ENCODE peak calls at places on chromosomes 5 and 9, in eight cellular contexts. One of them, this sample, is unnamed.

GRCh38 chr9:33263936-33264472 is 504 bp downstream of the BAG1 start:
- DNase-seq in esophagus squamous epithelium: peak; percentile 49
- DNase-seq in mesendoderm: no peak
- DNase-seq in kidney: peak; percentile 91
- DNase-seq in gastrocnemius medialis: peak; percentile 43
- DNase-seq in uterus: peak; percentile 56
- DNase-seq in prostate gland: peak; percentile 37
- DNase-seq in CD8-positive, alpha-beta T cell: peak; percentile 27
- DNase-seq in this sample: no peak

GRCh38 chr5:125528881-125529280 is 782.4 kb upstream of the ZNF608 start:
- DNase-seq in esophagus squamous epithelium: no peak
- DNase-seq in mesendoderm: peak; percentile 34
- DNase-seq in kidney: no peak
- DNase-seq in gastrocnemius medialis: no peak
- DNase-seq in uterus: no peak
- DNase-seq in prostate gland: no peak
- DNase-seq in CD8-positive, alpha-beta T cell: no peak
- DNase-seq in this sample: no peak

GRCh38 chr5:5419291-5420210 is 2.9 kb upstream of the ICE1 start:
- DNase-seq in esophagus squamous epithelium: no peak
- DNase-seq in mesendoderm: peak; percentile 66
- DNase-seq in kidney: no peak
- DNase-seq in gastrocnemius medialis: no peak
- DNase-seq in uterus: no peak
- DNase-seq in prostate gland: no peak
- DNase-seq in CD8-positive, alpha-beta T cell: no peak
- DNase-seq in this sample: no peak

GRCh38 chr5:133523013-133523658 is 89.2 kb downstream of the FSTL4 start:
- DNase-seq in esophagus squamous epithelium: no peak
- DNase-seq in mesendoderm: peak; percentile 33
- DNase-seq in kidney: no peak
- DNase-seq in gastrocnemius medialis: no peak
- DNase-seq in uterus: no peak
- DNase-seq in prostate gland: no peak
- DNase-seq in CD8-positive, alpha-beta T cell: no peak
- DNase-seq in this sample: no peak

GRCh38 chr9:95726756-95727155 is 148.7 kb upstream of the ERCC6L2 start:
- DNase-seq in esophagus squamous epithelium: no peak
- DNase-seq in mesendoderm: peak; percentile 51
- DNase-seq in kidney: no peak
- DNase-seq in gastrocnemius medialis: no peak
- DNase-seq in uterus: no peak
- DNase-seq in prostate gland: no peak
- DNase-seq in CD8-positive, alpha-beta T cell: no peak
- DNase-seq in this sample: no peak

GRCh38 chr9:122228191-122228905 is 409 bp downstream of the LHX6 start:
- DNase-seq in esophagus squamous epithelium: no peak
- DNase-seq in mesendoderm: peak; percentile 21
- DNase-seq in kidney: peak; percentile 56
- DNase-seq in gastrocnemius medialis: no peak
- DNase-seq in uterus: no peak
- DNase-seq in prostate gland: no peak
- DNase-seq in CD8-positive, alpha-beta T cell: no peak
- DNase-seq in this sample: no peak

GRCh38 chr9:132670816-132671371 is 630 bp downstream of the GTF3C4 start:
- DNase-seq in esophagus squamous epithelium: no peak
- DNase-seq in mesendoderm: peak; percentile 72
- DNase-seq in kidney: peak; percentile 71
- DNase-seq in gastrocnemius medialis: no peak
- DNase-seq in uterus: peak; percentile 17
- DNase-seq in prostate gland: no peak
- DNase-seq in CD8-positive, alpha-beta T cell: peak; percentile 21
- DNase-seq in this sample: peak; percentile 59

GRCh38 chr5:33582417-33582816 is 141.7 kb downstream of the TARS1 start:
- DNase-seq in esophagus squamous epithelium: no peak
- DNase-seq in mesendoderm: no peak
- DNase-seq in kidney: no peak
- DNase-seq in gastrocnemius medialis: no peak
- DNase-seq in uterus: no peak
- DNase-seq in prostate gland: no peak
- DNase-seq in CD8-positive, alpha-beta T cell: no peak
- DNase-seq in this sample: no peak

GRCh38 chr9:92986175-92987110 is 39.1 kb downstream of the FGD3 start:
- DNase-seq in esophagus squamous epithelium: no peak
- DNase-seq in mesendoderm: peak; percentile 52
- DNase-seq in kidney: no peak
- DNase-seq in gastrocnemius medialis: no peak
- DNase-seq in uterus: no peak
- DNase-seq in prostate gland: no peak
- DNase-seq in CD8-positive, alpha-beta T cell: no peak
- DNase-seq in this sample: peak; percentile 71

GRCh38 chr5:27503813-27504212 is 465.4 kb upstream of the CDH9 start:
- DNase-seq in esophagus squamous epithelium: no peak
- DNase-seq in mesendoderm: no peak
- DNase-seq in kidney: no peak
- DNase-seq in gastrocnemius medialis: no peak
- DNase-seq in uterus: no peak
- DNase-seq in prostate gland: no peak
- DNase-seq in CD8-positive, alpha-beta T cell: no peak
- DNase-seq in this sample: no peak

GRCh38 chr9:14780251-14780650 is 57.7 kb upstream of the CER1 start:
- DNase-seq in esophagus squamous epithelium: no peak
- DNase-seq in mesendoderm: no peak
- DNase-seq in kidney: no peak
- DNase-seq in gastrocnemius medialis: peak; percentile 71
- DNase-seq in uterus: no peak
- DNase-seq in prostate gland: no peak
- DNase-seq in CD8-positive, alpha-beta T cell: no peak
- DNase-seq in this sample: no peak

DNA sequence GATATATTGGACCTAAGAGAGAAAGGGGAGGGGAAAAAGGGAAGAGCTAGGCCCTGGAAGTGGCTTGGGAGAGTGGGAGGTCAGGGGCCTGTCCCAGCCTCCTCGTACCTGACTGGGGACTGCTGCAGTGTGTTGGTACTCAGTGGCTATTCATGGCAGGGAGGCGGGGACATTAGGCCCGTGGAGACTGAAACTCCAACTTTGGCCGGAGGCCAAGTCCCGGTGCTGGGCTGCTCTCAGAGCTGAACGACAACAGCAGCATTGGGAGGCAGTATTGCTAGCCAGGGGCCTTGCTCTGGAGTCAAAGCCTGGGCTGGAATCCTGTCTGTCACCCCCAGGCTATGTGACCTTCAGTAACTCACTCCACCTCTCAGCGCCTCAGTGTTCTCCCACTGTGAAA is 37.8 kb downstream of the NEURL1B start:
- DNase-seq in esophagus squamous epithelium: no peak
- DNase-seq in mesendoderm: no peak
- DNase-seq in kidney: peak; percentile 92
- DNase-seq in gastrocnemius medialis: no peak
- DNase-seq in uterus: peak; percentile 61
- DNase-seq in prostate gland: no peak
- DNase-seq in CD8-positive, alpha-beta T cell: no peak
- DNase-seq in this sample: no peak
- H3K27ac ChIP-seq in esophagus squamous epithelium: no peak overlapping the region
- H3K27ac ChIP-seq in mesendoderm: no peak overlapping the region
- H3K27ac ChIP-seq in kidney: no peak overlapping the region
- H3K27ac ChIP-seq in gastrocnemius medialis: peak overlapping the region; percentile 0
- H3K27ac ChIP-seq in uterus: peak overlapping the region; percentile 28
- H3K27ac ChIP-seq in prostate gland: peak overlapping the region; percentile 10
- H3K27ac ChIP-seq in CD8-positive, alpha-beta T cell: no peak overlapping the region
- H3K27ac ChIP-seq in this sample: no peak overlapping the region

GRCh38 chr9:89379031-89379430 is 60.7 kb downstream of the SECISBP2 start:
- DNase-seq in esophagus squamous epithelium: no peak
- DNase-seq in mesendoderm: no peak
- DNase-seq in kidney: no peak
- DNase-seq in gastrocnemius medialis: no peak
- DNase-seq in uterus: no peak
- DNase-seq in prostate gland: no peak
- DNase-seq in CD8-positive, alpha-beta T cell: no peak
- DNase-seq in this sample: no peak
- H3K4me1 ChIP-seq in esophagus squamous epithelium: no peaks in the 10 kb centered on the region
- H3K4me1 ChIP-seq in mesendoderm: peaks cover 1% of the 10 kb centered on the region
- H3K4me1 ChIP-seq in kidney: peaks cover 11% of the 10 kb centered on the region
- H3K4me1 ChIP-seq in gastrocnemius medialis: no peaks in the 10 kb centered on the region
- H3K4me1 ChIP-seq in uterus: no peaks in the 10 kb centered on the region
- H3K4me1 ChIP-seq in prostate gland: no peaks in the 10 kb centered on the region
- H3K4me1 ChIP-seq in CD8-positive, alpha-beta T cell: peaks cover 14% of the 10 kb centered on the region
- H3K4me1 ChIP-seq in this sample: peaks cover 26% of the 10 kb centered on the region

DNA sequence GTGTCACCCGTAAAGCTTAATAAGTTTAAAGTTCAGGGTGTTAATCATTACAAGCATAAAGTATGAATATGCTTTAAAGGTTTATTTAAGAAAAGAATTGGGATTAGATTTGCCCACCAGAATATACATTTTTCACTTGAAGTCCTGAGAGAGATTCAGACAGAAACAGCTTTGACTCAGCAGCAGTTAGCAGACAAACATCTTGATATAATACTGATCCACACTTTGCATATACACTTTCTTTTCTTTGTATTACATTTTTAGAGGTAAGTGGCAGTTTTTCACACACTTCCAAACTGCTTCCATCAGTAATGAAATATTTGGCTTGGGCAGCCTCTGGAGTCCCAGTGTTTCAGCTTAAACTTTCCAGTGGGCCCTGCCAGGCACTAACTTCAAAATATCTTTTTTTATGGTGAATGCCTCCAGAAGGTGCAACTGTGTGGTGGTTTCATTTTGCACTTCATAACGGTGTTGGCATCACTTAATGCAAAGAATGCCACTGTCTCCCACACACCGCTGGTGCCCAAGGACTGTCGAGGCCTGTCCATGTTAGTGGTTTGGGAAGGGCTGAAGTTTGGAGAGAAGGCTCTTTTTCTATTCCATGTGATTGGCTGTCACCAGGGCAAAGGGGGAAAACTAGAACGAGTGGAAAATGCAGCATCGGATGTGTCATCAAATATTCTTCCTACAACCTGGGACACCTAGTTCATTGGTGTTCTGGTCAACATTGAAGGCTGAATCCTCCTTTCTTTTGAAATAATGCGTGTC is 53.0 kb downstream of the PIK3R1 start:
- DNase-seq in esophagus squamous epithelium: no peak
- DNase-seq in mesendoderm: no peak
- DNase-seq in kidney: no peak
- DNase-seq in gastrocnemius medialis: no peak
- DNase-seq in uterus: no peak
- DNase-seq in prostate gland: no peak
- DNase-seq in CD8-positive, alpha-beta T cell: no peak
- DNase-seq in this sample: no peak
- H3K4me3 ChIP-seq in esophagus squamous epithelium: no peak overlapping the region
- H3K4me3 ChIP-seq in mesendoderm: no peak overlapping the region
- H3K4me3 ChIP-seq in kidney: peak overlapping the region; percentile 21
- H3K4me3 ChIP-seq in gastrocnemius medialis: peak overlapping the region; percentile 5
- H3K4me3 ChIP-seq in uterus: no peak overlapping the region
- H3K4me3 ChIP-seq in prostate gland: no peak overlapping the region
- H3K4me3 ChIP-seq in CD8-positive, alpha-beta T cell: no peak overlapping the region
- H3K4me3 ChIP-seq in this sample: peak overlapping the region; percentile 11

DNA sequence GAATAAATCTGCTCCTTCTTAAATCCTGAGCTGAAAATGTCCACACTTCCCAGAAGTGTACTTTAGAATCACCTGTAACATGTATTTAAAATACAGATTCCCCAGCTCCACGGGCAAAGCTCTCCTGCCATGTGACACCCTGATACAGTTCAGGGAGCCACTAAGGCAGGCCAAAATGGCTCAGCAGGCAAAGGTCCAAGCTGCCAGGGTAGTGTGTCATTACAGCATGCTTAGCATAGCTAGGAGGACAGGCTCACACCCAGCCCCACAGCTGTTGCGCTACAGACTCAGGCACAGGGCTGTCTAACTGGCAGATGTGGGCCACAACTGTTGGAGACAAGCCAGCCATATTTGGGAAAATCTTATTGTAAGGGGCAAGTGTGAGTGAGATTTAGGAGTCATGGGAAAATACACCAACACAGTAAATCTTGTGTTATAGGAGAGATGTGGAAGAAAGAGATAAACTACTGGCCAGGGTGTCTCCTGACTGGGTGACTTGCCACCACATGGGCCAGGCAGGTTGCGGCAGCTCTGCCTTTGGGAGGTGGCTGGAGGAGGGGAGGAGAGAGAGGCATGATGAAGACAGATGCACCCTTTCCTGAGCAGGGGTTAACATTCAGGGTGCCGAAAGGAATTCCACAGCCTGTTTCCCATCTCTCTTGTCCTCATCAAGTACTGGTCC is 73.1 kb downstream of the C9orf85 start:
- DNase-seq in esophagus squamous epithelium: no peak
- DNase-seq in mesendoderm: peak; percentile 48
- DNase-seq in kidney: no peak
- DNase-seq in gastrocnemius medialis: peak; percentile 89
- DNase-seq in uterus: no peak
- DNase-seq in prostate gland: no peak
- DNase-seq in CD8-positive, alpha-beta T cell: no peak
- DNase-seq in this sample: no peak
- H3K27ac ChIP-seq in esophagus squamous epithelium: no peak overlapping the region
- H3K27ac ChIP-seq in mesendoderm: no peak overlapping the region
- H3K27ac ChIP-seq in kidney: no peak overlapping the region
- H3K27ac ChIP-seq in gastrocnemius medialis: peak overlapping the region; percentile 37
- H3K27ac ChIP-seq in uterus: no peak overlapping the region
- H3K27ac ChIP-seq in prostate gland: no peak overlapping the region
- H3K27ac ChIP-seq in CD8-positive, alpha-beta T cell: no peak overlapping the region
- H3K27ac ChIP-seq in this sample: no peak overlapping the region

GRCh38 chr5:148913493-148913892 is 87.1 kb downstream of the ADRB2 start:
- DNase-seq in esophagus squamous epithelium: no peak
- DNase-seq in mesendoderm: no peak
- DNase-seq in kidney: no peak
- DNase-seq in gastrocnemius medialis: no peak
- DNase-seq in uterus: no peak
- DNase-seq in prostate gland: no peak
- DNase-seq in CD8-positive, alpha-beta T cell: no peak
- DNase-seq in this sample: no peak
- H3K4me1 ChIP-seq in esophagus squamous epithelium: peaks cover 47% of the 10 kb centered on the region
- H3K4me1 ChIP-seq in mesendoderm: peaks cover 6% of the 10 kb centered on the region
- H3K4me1 ChIP-seq in kidney: no peaks in the 10 kb centered on the region
- H3K4me1 ChIP-seq in gastrocnemius medialis: peaks cover 15% of the 10 kb centered on the region
- H3K4me1 ChIP-seq in uterus: no peaks in the 10 kb centered on the region
- H3K4me1 ChIP-seq in prostate gland: peaks cover 4% of the 10 kb centered on the region
- H3K4me1 ChIP-seq in CD8-positive, alpha-beta T cell: no peaks in the 10 kb centered on the region
- H3K4me1 ChIP-seq in this sample: no peaks in the 10 kb centered on the region

DNA sequence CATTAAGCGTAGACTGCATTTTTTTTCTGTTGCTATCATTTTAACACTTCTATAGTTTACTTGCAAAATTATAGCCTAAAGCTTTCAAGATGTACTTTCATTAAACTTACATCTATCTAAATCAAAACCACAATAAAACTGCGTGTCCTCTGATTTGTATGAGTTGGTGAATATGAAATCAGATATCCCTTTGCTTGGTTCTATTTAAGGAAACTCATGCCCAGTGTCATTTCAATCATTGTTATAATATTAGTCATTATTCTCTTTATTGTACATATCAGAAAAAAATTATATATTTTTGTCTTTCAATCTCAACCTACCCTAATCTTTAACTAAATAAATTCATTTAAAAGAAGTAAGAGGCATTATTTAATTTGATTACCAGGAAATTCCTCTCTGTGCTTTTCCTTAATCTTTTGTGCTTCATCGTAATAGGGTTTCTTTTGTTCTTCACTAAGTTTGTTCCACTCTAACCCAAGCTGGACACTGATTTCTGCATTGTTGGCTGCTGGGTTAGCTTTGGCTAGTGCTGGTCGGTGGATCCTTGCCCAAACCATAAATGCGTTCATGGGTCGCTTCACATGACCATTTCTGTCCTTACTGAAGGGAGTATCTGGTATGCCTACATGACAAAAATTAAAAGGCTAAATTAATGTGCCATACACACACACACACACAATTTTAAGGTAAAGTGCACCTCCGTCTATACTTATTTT is 3.8 kb downstream of the SOX30 start:
- DNase-seq in esophagus squamous epithelium: no peak
- DNase-seq in mesendoderm: no peak
- DNase-seq in kidney: no peak
- DNase-seq in gastrocnemius medialis: no peak
- DNase-seq in uterus: no peak
- DNase-seq in prostate gland: no peak
- DNase-seq in CD8-positive, alpha-beta T cell: no peak
- DNase-seq in this sample: no peak
- H3K4me3 ChIP-seq in esophagus squamous epithelium: no peak overlapping the region
- H3K4me3 ChIP-seq in mesendoderm: no peak overlapping the region
- H3K4me3 ChIP-seq in kidney: no peak overlapping the region
- H3K4me3 ChIP-seq in gastrocnemius medialis: no peak overlapping the region
- H3K4me3 ChIP-seq in uterus: no peak overlapping the region
- H3K4me3 ChIP-seq in prostate gland: no peak overlapping the region
- H3K4me3 ChIP-seq in CD8-positive, alpha-beta T cell: no peak overlapping the region
- H3K4me3 ChIP-seq in this sample: no peak overlapping the region

This sample was measured in CD8-positive, alpha-beta memory T cell.